ENCODE peak calls at places on chromosomes 1 and 21, in seven cellular contexts. N is transverse colon, M is Peyer's patch, Y is tibial artery, F is prostate gland, K is suprapubic skin, V is thoracic aorta. B is an unnamed sample.

GRCh38 chr21:42474043-42474831 is 21.8 kb downstream of the RSPH1 start:
- DNase-seq in M (peak; percentile 93), V (no peak), F (peak; percentile 57), N (peak; percentile 94), K (no peak), Y (peak; percentile 51), B (peak; percentile 87)

GRCh38 chr21:37136261-37136660 is 63.2 kb downstream of the TTC3 start:
- DNase-seq in V (no peak), F (no peak), N (no peak), Y (no peak), M (no peak), K (no peak), B (no peak)

GRCh38 chr1:151398691-151399065 is 695 bp upstream of the PSMB4 start:
- DNase-seq in F (no peak), M (no peak), N (no peak), V (no peak), K (peak; percentile 69), Y (no peak), B (no peak)

GRCh38 chr1:54886724-54887664 is at the start of gene DHCR24:
- DNase-seq in N (peak; percentile 85), Y (peak; percentile 89), M (peak; percentile 92), F (peak; percentile 92), V (peak; percentile 15), K (peak; percentile 84), B (peak; percentile 82)

GRCh38 chr1:1556505-1556904 is 16.1 kb upstream of the TMEM240 start:
- DNase-seq in F (no peak), M (no peak), K (no peak), N (no peak), Y (no peak), V (no peak), B (no peak)

GRCh38 chr1:97934491-97934890 is 13.7 kb upstream of the DPYD start:
- DNase-seq in Y (no peak), N (no peak), V (no peak), F (no peak), K (no peak), M (no peak), B (no peak)

GRCh38 chr1:19712928-19713327 is 48.3 kb downstream of the HTR6 start:
- DNase-seq in M (no peak), F (no peak), N (no peak), K (no peak), Y (no peak), V (no peak), B (no peak)

GRCh38 chr1:38038836-38039235 is 7.8 kb downstream of the POU3F1 start:
- DNase-seq in V (no peak), M (no peak), K (no peak), Y (no peak), N (no peak), F (no peak), B (no peak)

GRCh38 chr1:117894078-117894477 is 35.3 kb downstream of the GDAP2 start:
- DNase-seq in Y (no peak), F (no peak), N (no peak), M (no peak), V (no peak), K (no peak), B (no peak)

GRCh38 chr1:234495231-234495990 is 16.4 kb upstream of the TARBP1 start:
- DNase-seq in Y (no peak), M (no peak), V (no peak), N (no peak), F (no peak), K (no peak), B (no peak)

GRCh38 chr21:37220433-37220980 is 46.6 kb downstream of the VPS26C start:
- DNase-seq in V (no peak), Y (no peak), K (no peak), N (peak; percentile 23), F (no peak), M (peak; percentile 64), B (no peak)

GRCh38 chr1:84600796-84601195 is 26.6 kb upstream of the CTBS start:
- DNase-seq in N (no peak), F (no peak), K (no peak), M (no peak), V (no peak), Y (no peak), B (no peak)

GRCh38 chr1:84606977-84607376 is 32.7 kb upstream of the CTBS start:
- DNase-seq in K (no peak), Y (no peak), N (no peak), M (no peak), V (no peak), F (no peak), B (no peak)

GRCh38 chr1:84603941-84604830 is 29.9 kb upstream of the CTBS start:
- DNase-seq in N (no peak), Y (peak; percentile 86), K (peak; percentile 69), V (peak; percentile 19), F (peak; percentile 61), M (no peak), B (no peak)

GRCh38 chr1:84605157-84605556 is 30.9 kb upstream of the CTBS start:
- DNase-seq in N (no peak), K (no peak), F (no peak), V (no peak), Y (no peak), M (no peak), B (no peak)

DNA sequence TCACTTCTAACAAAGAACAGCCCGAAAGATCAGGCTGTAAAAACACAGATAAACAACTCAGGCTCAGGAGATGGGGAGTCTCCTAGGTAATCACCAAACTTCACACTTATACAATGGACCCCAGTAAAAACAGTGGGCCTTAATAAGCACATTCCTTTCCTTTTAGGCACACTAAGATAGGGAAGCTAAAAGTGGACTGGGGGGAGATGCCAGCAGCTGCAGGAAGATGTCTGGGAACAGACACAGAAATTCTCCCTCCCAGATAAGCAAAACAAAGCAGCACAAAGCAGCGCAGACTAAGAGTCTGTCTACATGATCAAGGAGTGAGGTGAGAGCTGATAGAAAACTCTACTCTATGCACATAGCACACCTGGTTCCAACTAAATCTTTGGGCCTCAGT is 29.0 kb upstream of the CTBS start:
- DNase-seq in K (no peak), F (no peak), N (no peak), M (no peak), V (no peak), Y (no peak), B (no peak)
- H3K27ac ChIP-seq in K (peak overlapping the region; percentile 33), F (peak overlapping the region; percentile 66), N (peak overlapping the region; percentile 55), M (peak overlapping the region; percentile 19), V (peak overlapping the region; percentile 85), Y (peak overlapping the region; percentile 68), B (peak overlapping the region; percentile 49)

GRCh38 chr1:152756872-152757271 is 953 bp upstream of the KPRP start:
- DNase-seq in V (no peak), M (no peak), N (no peak), K (no peak), F (no peak), Y (no peak), B (no peak)

GRCh38 chr1:152760551-152761190 is 2.8 kb downstream of the KPRP start:
- DNase-seq in N (no peak), V (no peak), K (no peak), F (no peak), M (no peak), Y (no peak), B (no peak)

GRCh38 chr1:152759453-152760173 is 1.8 kb downstream of the KPRP start:
- DNase-seq in V (no peak), M (no peak), N (no peak), K (no peak), Y (no peak), F (no peak), B (no peak)

GRCh38 chr1:152757747-152758146 is at the start of gene KPRP:
- DNase-seq in N (no peak), Y (no peak), M (no peak), K (no peak), V (no peak), F (no peak), B (no peak)

DNA sequence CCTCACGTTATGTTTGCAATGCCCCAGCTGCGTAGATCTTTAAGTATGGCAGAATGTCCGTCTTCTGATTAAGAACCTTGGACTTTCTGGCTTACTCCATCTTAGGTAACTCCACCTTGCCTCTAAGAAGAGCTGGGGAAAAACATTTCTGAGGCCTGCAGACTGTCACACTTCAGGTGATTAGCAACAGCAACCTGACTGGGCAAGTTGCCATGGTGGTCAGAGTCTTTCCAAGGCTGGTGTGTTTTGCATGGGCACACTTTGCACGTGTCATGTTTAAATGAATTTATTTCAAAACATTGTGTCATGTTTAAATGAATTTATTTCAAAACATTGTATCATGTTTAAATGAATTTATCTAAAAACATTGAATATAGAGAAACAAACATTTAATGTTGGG is 811 bp downstream of the KPRP start:
- DNase-seq in F (no peak), N (no peak), M (no peak), V (no peak), Y (no peak), K (no peak), B (no peak)
- H3K9me3 ChIP-seq in F (no peaks in the 10 kb centered on the region), N (no peaks in the 10 kb centered on the region), M (no peaks in the 10 kb centered on the region), V (no peaks in the 10 kb centered on the region), Y (no peaks in the 10 kb centered on the region), K (no peaks in the 10 kb centered on the region), B (no peaks in the 10 kb centered on the region)

DNA sequence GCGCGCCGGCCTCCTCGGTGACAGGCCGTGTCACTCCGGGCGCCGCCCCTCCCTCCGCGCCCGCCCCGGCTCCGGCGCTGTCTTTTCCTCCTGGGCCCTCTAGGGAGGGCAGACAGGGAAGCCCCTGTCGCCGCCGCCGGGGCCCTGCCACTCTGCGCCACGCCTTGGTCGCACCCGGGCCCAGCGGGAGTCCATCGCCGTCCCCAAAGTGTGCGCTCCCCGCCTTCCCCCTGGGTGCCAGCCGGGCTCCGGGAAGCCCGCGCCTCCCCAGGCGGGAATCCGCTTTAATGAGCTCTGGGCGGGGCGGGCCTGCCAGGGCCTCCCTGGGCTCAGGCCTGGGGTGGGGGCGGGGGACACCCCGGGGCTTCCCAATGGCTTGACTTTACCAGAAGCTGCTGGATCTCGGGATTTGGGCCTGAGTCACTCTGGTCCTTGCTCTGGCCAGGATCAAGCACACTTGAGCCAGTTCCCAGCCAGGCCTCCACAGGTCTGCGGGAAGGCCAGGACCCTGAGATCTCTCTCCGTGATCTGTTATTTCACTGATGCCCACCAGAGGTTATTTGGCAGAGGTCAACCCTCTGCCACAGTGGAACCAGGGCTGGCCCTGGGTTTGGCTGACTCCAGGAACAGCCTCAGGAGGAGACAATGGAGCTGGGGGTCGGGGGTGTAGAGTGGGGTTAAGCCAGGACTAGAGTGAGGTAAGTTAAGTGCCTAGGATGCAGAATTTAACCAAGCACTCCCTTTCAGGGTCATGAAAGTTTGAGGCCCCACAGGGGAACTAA is 178.4 kb upstream of the EDN2 start:
- DNase-seq in M (peak; percentile 54), V (peak; percentile 55), F (peak; percentile 63), K (peak; percentile 76), Y (peak; percentile 84), N (peak; percentile 24), B (peak; percentile 49)
- H3K27ac ChIP-seq in M (peak overlapping the region; percentile 87), V (peak overlapping the region; percentile 86), F (peak overlapping the region; percentile 87), K (peak overlapping the region; percentile 83), Y (peak overlapping the region; percentile 91), N (peak overlapping the region; percentile 90), B (peak overlapping the region; percentile 90)

DNA sequence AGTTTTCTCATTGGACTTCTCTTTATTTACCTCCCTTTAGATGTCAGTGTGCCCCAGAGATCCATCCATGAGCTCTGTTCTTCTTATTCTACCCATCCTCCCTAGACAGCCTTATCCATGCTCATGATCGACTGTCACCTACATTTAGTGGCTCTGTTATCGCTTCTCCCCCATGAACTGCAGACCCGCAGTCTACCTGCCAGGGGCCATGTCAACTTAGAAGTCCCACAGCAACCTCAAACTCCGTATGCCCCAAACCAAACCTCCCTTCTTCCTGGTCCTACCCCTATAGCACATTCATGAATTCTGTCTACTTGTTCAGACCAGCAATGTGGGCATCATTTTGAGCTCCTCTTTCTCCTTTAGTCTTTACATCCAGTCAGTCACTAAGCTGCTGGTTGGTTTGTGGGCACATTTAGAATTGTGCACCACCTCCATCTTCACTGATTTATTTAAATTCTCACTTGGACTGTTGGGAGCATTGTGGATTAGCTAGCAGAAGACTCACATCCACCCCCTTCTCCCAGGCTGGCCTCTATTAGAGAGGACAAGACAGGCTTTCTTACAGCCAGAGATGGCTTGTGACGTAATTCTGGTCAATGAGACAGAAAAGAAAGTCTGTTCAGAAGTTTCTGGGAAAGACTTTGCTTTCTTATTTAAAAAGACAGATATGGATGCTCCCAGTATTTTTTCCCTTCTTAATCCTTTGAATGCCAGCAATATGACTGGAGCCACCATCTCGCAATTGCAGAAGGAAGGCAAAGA is 19.1 kb downstream of the C1orf116 start:
- DNase-seq in F (no peak), V (no peak), N (no peak), K (no peak), M (no peak), Y (no peak), B (no peak)
- H3K9me3 ChIP-seq in F (no peaks in the 10 kb centered on the region), V (no peaks in the 10 kb centered on the region), N (no peaks in the 10 kb centered on the region), K (no peaks in the 10 kb centered on the region), M (no peaks in the 10 kb centered on the region), Y (no peaks in the 10 kb centered on the region), B (no peaks in the 10 kb centered on the region)